ENCODE peak calls at places on chromosomes 16 and 17, in eight cellular contexts. One of them, this sample, is unnamed.

GRCh38 chr17:63450551-63450950 is 4.4 kb upstream of the CYB561 start:
- DNase-seq in D721Med: no peak
- DNase-seq in NCI-H1694 treated with DMSO at 0.1 percent for 48 hours: no peak
- DNase-seq in AG04450: no peak
- DNase-seq in epithelial cell of prostate: no peak
- DNase-seq in effector memory CD4-positive, alpha-beta T cell: no peak
- DNase-seq in GM03348: no peak
- DNase-seq in AG10803: no peak
- DNase-seq in this sample: no peak

GRCh38 chr16:54568897-54569807 is 282.6 kb upstream of the IRX3 start:
- DNase-seq in epithelial cell of prostate: no peak
- DNase-seq in AG10803: no peak
- DNase-seq in NCI-H1694 treated with DMSO at 0.1 percent for 48 hours: no peak
- DNase-seq in AG04450: no peak
- DNase-seq in effector memory CD4-positive, alpha-beta T cell: no peak
- DNase-seq in GM03348: no peak
- DNase-seq in D721Med: no peak
- DNase-seq in this sample: no peak

GRCh38 chr17:36602924-36603384 is 1.6 kb downstream of the MRM1 start:
- DNase-seq in AG10803: peak
- DNase-seq in AG04450: peak
- DNase-seq in epithelial cell of prostate: no peak
- DNase-seq in GM03348: peak
- DNase-seq in D721Med: no peak
- DNase-seq in effector memory CD4-positive, alpha-beta T cell: peak
- DNase-seq in NCI-H1694 treated with DMSO at 0.1 percent for 48 hours: peak
- DNase-seq in this sample: peak

GRCh38 chr16:48504216-48504615 is 105.8 kb downstream of the N4BP1 start:
- DNase-seq in effector memory CD4-positive, alpha-beta T cell: no peak
- DNase-seq in epithelial cell of prostate: no peak
- DNase-seq in AG04450: no peak
- DNase-seq in NCI-H1694 treated with DMSO at 0.1 percent for 48 hours: no peak
- DNase-seq in GM03348: no peak
- DNase-seq in AG10803: no peak
- DNase-seq in D721Med: no peak
- DNase-seq in this sample: no peak

GRCh38 chr16:89047331-89048086 is 46.1 kb upstream of the ACSF3 start:
- DNase-seq in GM03348: no peak
- DNase-seq in epithelial cell of prostate: no peak
- DNase-seq in AG10803: no peak
- DNase-seq in D721Med: no peak
- DNase-seq in NCI-H1694 treated with DMSO at 0.1 percent for 48 hours: no peak
- DNase-seq in AG04450: no peak
- DNase-seq in effector memory CD4-positive, alpha-beta T cell: no peak
- DNase-seq in this sample: no peak

GRCh38 chr17:41773190-41773588 is 13.3 kb downstream of the JUP start:
- DNase-seq in AG04450: peak
- DNase-seq in D721Med: no peak
- DNase-seq in epithelial cell of prostate: peak
- DNase-seq in GM03348: peak
- DNase-seq in effector memory CD4-positive, alpha-beta T cell: no peak
- DNase-seq in AG10803: peak
- DNase-seq in NCI-H1694 treated with DMSO at 0.1 percent for 48 hours: peak
- DNase-seq in this sample: peak

GRCh38 chr17:74736423-74737298 is at the start of gene RAB37:
- DNase-seq in AG10803: no peak
- DNase-seq in epithelial cell of prostate: no peak
- DNase-seq in D721Med: no peak
- DNase-seq in GM03348: no peak
- DNase-seq in effector memory CD4-positive, alpha-beta T cell: no peak
- DNase-seq in NCI-H1694 treated with DMSO at 0.1 percent for 48 hours: peak
- DNase-seq in AG04450: no peak
- DNase-seq in this sample: no peak

GRCh38 chr16:57367111-57367752 is 5.1 kb upstream of the CX3CL1 start:
- DNase-seq in GM03348: peak
- DNase-seq in effector memory CD4-positive, alpha-beta T cell: no peak
- DNase-seq in AG10803: peak
- DNase-seq in NCI-H1694 treated with DMSO at 0.1 percent for 48 hours: no peak
- DNase-seq in epithelial cell of prostate: peak
- DNase-seq in D721Med: no peak
- DNase-seq in AG04450: no peak
- DNase-seq in this sample: no peak

GRCh38 chr16:56279132-56279531 is 87.8 kb downstream of the GNAO1 start:
- DNase-seq in GM03348: no peak
- DNase-seq in NCI-H1694 treated with DMSO at 0.1 percent for 48 hours: no peak
- DNase-seq in AG04450: no peak
- DNase-seq in D721Med: no peak
- DNase-seq in epithelial cell of prostate: no peak
- DNase-seq in AG10803: no peak
- DNase-seq in effector memory CD4-positive, alpha-beta T cell: peak
- DNase-seq in this sample: no peak

GRCh38 chr16:30910427-30911029 is 12.8 kb upstream of the FBXL19 start:
- DNase-seq in AG10803: no peak
- DNase-seq in NCI-H1694 treated with DMSO at 0.1 percent for 48 hours: no peak
- DNase-seq in AG04450: no peak
- DNase-seq in GM03348: no peak
- DNase-seq in effector memory CD4-positive, alpha-beta T cell: no peak
- DNase-seq in epithelial cell of prostate: no peak
- DNase-seq in D721Med: no peak
- DNase-seq in this sample: no peak

GRCh38 chr17:67043283-67043682 is 1.1 kb upstream of the CACNG1 start:
- DNase-seq in effector memory CD4-positive, alpha-beta T cell: no peak
- DNase-seq in epithelial cell of prostate: no peak
- DNase-seq in D721Med: no peak
- DNase-seq in AG10803: no peak
- DNase-seq in NCI-H1694 treated with DMSO at 0.1 percent for 48 hours: no peak
- DNase-seq in GM03348: no peak
- DNase-seq in AG04450: no peak
- DNase-seq in this sample: no peak

GRCh38 chr17:55576237-55576998 is 65.2 kb upstream of the SMIM36 start:
- DNase-seq in NCI-H1694 treated with DMSO at 0.1 percent for 48 hours: no peak
- DNase-seq in epithelial cell of prostate: peak
- DNase-seq in AG10803: peak
- DNase-seq in AG04450: peak
- DNase-seq in effector memory CD4-positive, alpha-beta T cell: no peak
- DNase-seq in GM03348: peak
- DNase-seq in D721Med: no peak
- DNase-seq in this sample: peak

GRCh38 chr17:47694818-47695663 is 1.1 kb downstream of the TBKBP1 start:
- DNase-seq in GM03348: peak
- DNase-seq in NCI-H1694 treated with DMSO at 0.1 percent for 48 hours: no peak
- DNase-seq in effector memory CD4-positive, alpha-beta T cell: no peak
- DNase-seq in AG04450: no peak
- DNase-seq in D721Med: no peak
- DNase-seq in epithelial cell of prostate: no peak
- DNase-seq in AG10803: peak
- DNase-seq in this sample: peak

GRCh38 chr17:6910987-6911603 is 79.6 kb upstream of the TEKT1 start:
- DNase-seq in AG04450: no peak
- DNase-seq in D721Med: no peak
- DNase-seq in NCI-H1694 treated with DMSO at 0.1 percent for 48 hours: peak
- DNase-seq in GM03348: peak
- DNase-seq in epithelial cell of prostate: no peak
- DNase-seq in effector memory CD4-positive, alpha-beta T cell: no peak
- DNase-seq in AG10803: peak
- DNase-seq in this sample: peak

GRCh38 chr16:47413041-47413440 is 47.8 kb downstream of the ITFG1 start:
- DNase-seq in D721Med: no peak
- DNase-seq in NCI-H1694 treated with DMSO at 0.1 percent for 48 hours: no peak
- DNase-seq in AG10803: no peak
- DNase-seq in epithelial cell of prostate: no peak
- DNase-seq in AG04450: no peak
- DNase-seq in GM03348: no peak
- DNase-seq in effector memory CD4-positive, alpha-beta T cell: no peak
- DNase-seq in this sample: no peak

GRCh38 chr16:82824408-82824807 is 197.6 kb downstream of the CDH13 start:
- DNase-seq in AG04450: no peak
- DNase-seq in AG10803: no peak
- DNase-seq in epithelial cell of prostate: no peak
- DNase-seq in effector memory CD4-positive, alpha-beta T cell: no peak
- DNase-seq in NCI-H1694 treated with DMSO at 0.1 percent for 48 hours: no peak
- DNase-seq in GM03348: no peak
- DNase-seq in D721Med: no peak
- DNase-seq in this sample: no peak

GRCh38 chr17:80122926-80123505 is 21.6 kb downstream of the GAA start:
- DNase-seq in effector memory CD4-positive, alpha-beta T cell: no peak
- DNase-seq in AG04450: no peak
- DNase-seq in GM03348: no peak
- DNase-seq in AG10803: no peak
- DNase-seq in epithelial cell of prostate: no peak
- DNase-seq in D721Med: no peak
- DNase-seq in NCI-H1694 treated with DMSO at 0.1 percent for 48 hours: no peak
- DNase-seq in this sample: no peak

GRCh38 chr17:1078831-1079561 is 82.1 kb downstream of the TIMM22 start:
- DNase-seq in effector memory CD4-positive, alpha-beta T cell: no peak
- DNase-seq in D721Med: no peak
- DNase-seq in GM03348: no peak
- DNase-seq in epithelial cell of prostate: no peak
- DNase-seq in AG04450: no peak
- DNase-seq in AG10803: no peak
- DNase-seq in NCI-H1694 treated with DMSO at 0.1 percent for 48 hours: peak
- DNase-seq in this sample: no peak

GRCh38 chr17:57838857-57839570 is 10.8 kb downstream of the MRPS23 start:
- DNase-seq in NCI-H1694 treated with DMSO at 0.1 percent for 48 hours: no peak
- DNase-seq in epithelial cell of prostate: no peak
- DNase-seq in effector memory CD4-positive, alpha-beta T cell: no peak
- DNase-seq in D721Med: no peak
- DNase-seq in AG10803: no peak
- DNase-seq in AG04450: no peak
- DNase-seq in GM03348: no peak
- DNase-seq in this sample: no peak

GRCh38 chr17:36994438-36994837 is 45.7 kb downstream of the AATF start:
- DNase-seq in GM03348: peak
- DNase-seq in NCI-H1694 treated with DMSO at 0.1 percent for 48 hours: no peak
- DNase-seq in AG10803: peak
- DNase-seq in AG04450: no peak
- DNase-seq in epithelial cell of prostate: no peak
- DNase-seq in effector memory CD4-positive, alpha-beta T cell: no peak
- DNase-seq in D721Med: no peak
- DNase-seq in this sample: no peak

GRCh38 chr17:12523244-12523643 is 142.4 kb upstream of the MYOCD start:
- DNase-seq in epithelial cell of prostate: no peak
- DNase-seq in AG04450: no peak
- DNase-seq in effector memory CD4-positive, alpha-beta T cell: no peak
- DNase-seq in D721Med: no peak
- DNase-seq in AG10803: no peak
- DNase-seq in NCI-H1694 treated with DMSO at 0.1 percent for 48 hours: no peak
- DNase-seq in GM03348: no peak
- DNase-seq in this sample: no peak

This sample was measured in HTR-8/SVneo.